ENCODE peak calls at places on chromosomes 3 and 15, in nine cellular contexts. W, Q, A, C, P, B, J, Z and V are unnamed samples.

GRCh38 chr3:48738926-48739616 is 22.1 kb upstream of the IP6K2 start:
- DNase-seq in J (no peak), P (no peak), A (no peak), Q (no peak), Z (no peak), C (no peak), W (no peak), B (no peak), V (no peak)

GRCh38 chr3:129428020-129428381 is 435 bp downstream of the EFCAB12 start:
- DNase-seq in B (no peak), Q (no peak), C (no peak), W (peak), Z (no peak), P (no peak), A (no peak), J (no peak), V (no peak)

GRCh38 chr15:70053703-70054229 is 44.0 kb downstream of the TLE3 start:
- DNase-seq in B (peak), P (no peak), J (no peak), Q (no peak), W (no peak), A (no peak), C (no peak), Z (peak), V (no peak)

GRCh38 chr3:55935241-55935640 is 448.1 kb upstream of the WNT5A start:
- DNase-seq in B (no peak), J (no peak), W (no peak), C (no peak), Z (no peak), Q (no peak), P (no peak), A (no peak), V (no peak)

GRCh38 chr3:138097192-138097829 is 18.1 kb downstream of the DZIP1L start:
- DNase-seq in W (peak), J (no peak), P (no peak), Q (peak), C (peak), B (no peak), A (no peak), Z (no peak), V (no peak)

GRCh38 chr3:148642616-148643015 is 55.1 kb upstream of the AGTR1 start:
- DNase-seq in Z (no peak), P (no peak), B (no peak), Q (no peak), C (no peak), J (no peak), A (no peak), W (no peak), V (no peak)

GRCh38 chr3:106007512-106007911 is 138.7 kb upstream of the CBLB start:
- DNase-seq in Z (no peak), B (no peak), J (no peak), P (no peak), C (no peak), W (peak), A (no peak), Q (no peak), V (no peak)

GRCh38 chr3:124322309-124322880 is 330.5 kb upstream of the ROPN1 start:
- DNase-seq in B (no peak), C (no peak), Z (no peak), A (no peak), W (no peak), J (no peak), P (no peak), Q (no peak), V (no peak)

GRCh38 chr3:10353661-10354372 is 32.9 kb upstream of the SEC13 start:
- DNase-seq in J (no peak), P (no peak), C (no peak), Z (no peak), Q (no peak), B (no peak), A (no peak), W (no peak), V (no peak)

GRCh38 chr3:143601738-143602480 is 246.4 kb downstream of the SLC9A9 start:
- DNase-seq in C (no peak), B (no peak), Z (no peak), A (no peak), P (no peak), J (no peak), W (no peak), Q (no peak), V (no peak)

GRCh38 chr3:13866406-13866965 is 13.4 kb downstream of the WNT7A start:
- DNase-seq in Z (no peak), C (no peak), J (no peak), B (no peak), A (no peak), Q (peak), W (no peak), P (peak), V (no peak)

GRCh38 chr3:150203273-150203672 is 204.8 kb upstream of the TSC22D2 start:
- DNase-seq in J (no peak), Z (no peak), B (no peak), P (no peak), A (no peak), C (no peak), Q (no peak), W (no peak), V (no peak)

GRCh38 chr3:187274977-187275338 is 16.6 kb downstream of the MASP1 start:
- DNase-seq in W (peak), B (no peak), A (no peak), P (no peak), Z (no peak), Q (no peak), J (peak), C (no peak), V (peak)

GRCh38 chr3:191030491-191030890 is 168.0 kb upstream of the GMNC start:
- DNase-seq in P (no peak), Q (no peak), J (no peak), C (no peak), Z (no peak), B (no peak), W (no peak), A (no peak), V (no peak)

GRCh38 chr3:123419850-123420292 is 29.0 kb downstream of the ADCY5 start:
- DNase-seq in B (no peak), J (peak), C (no peak), P (no peak), Q (no peak), Z (no peak), W (no peak), A (no peak), V (peak)

GRCh38 chr3:94936023-94936580 is 873.2 kb downstream of the NSUN3 start:
- DNase-seq in P (no peak), W (no peak), Z (no peak), C (no peak), Q (no peak), A (no peak), J (no peak), B (no peak), V (no peak)

GRCh38 chr3:181726351-181727121 is 14.8 kb downstream of the SOX2 start:
- DNase-seq in P (no peak), C (peak), B (no peak), Q (no peak), A (no peak), J (no peak), W (peak), Z (no peak), V (peak)

GRCh38 chr3:66819993-66820501 is 178.1 kb upstream of the KBTBD8 start:
- DNase-seq in B (no peak), C (no peak), Z (no peak), J (no peak), A (no peak), W (no peak), P (no peak), Q (no peak), V (peak)

GRCh38 chr3:194687638-194688206 is 2.0 kb downstream of the FAM43A start:
- DNase-seq in Z (peak), W (peak), B (peak), P (peak), J (no peak), C (peak), A (no peak), Q (peak), V (peak)

GRCh38 chr15:68252925-68253534 is 23.5 kb upstream of the CLN6 start:
- DNase-seq in B (no peak), Z (no peak), P (no peak), A (peak), W (peak), Q (peak), J (no peak), C (peak), V (no peak)

GRCh38 chr3:97235611-97236315 is 421.4 kb downstream of the EPHA6 start:
- DNase-seq in Q (no peak), C (no peak), B (no peak), W (no peak), J (no peak), P (no peak), Z (no peak), A (no peak), V (no peak)

GRCh38 chr3:11576453-11576852 is 67.3 kb downstream of the VGLL4 start:
- DNase-seq in B (no peak), C (no peak), J (no peak), W (no peak), P (no peak), Q (no peak), A (no peak), Z (no peak), V (no peak)

GRCh38 chr3:115325539-115325938 is 178.5 kb upstream of the ZBTB20 start:
- DNase-seq in J (no peak), P (no peak), B (no peak), C (no peak), Z (no peak), W (peak), A (no peak), Q (peak), V (no peak)

GRCh38 chr3:129648331-129648730 is 41.9 kb upstream of the PLXND1 start:
- DNase-seq in P (no peak), Z (no peak), C (no peak), B (no peak), W (no peak), A (no peak), J (no peak), Q (no peak), V (no peak)

GRCh38 chr15:37359495-37360290 is 259.3 kb upstream of the MEIS2 start:
- DNase-seq in A (no peak), C (no peak), Q (no peak), Z (no peak), B (no peak), W (no peak), P (no peak), J (no peak), V (no peak)

GRCh38 chr15:42891569-42891968 is 29.0 kb downstream of the TTBK2 start:
- DNase-seq in A (no peak), Q (no peak), C (no peak), W (no peak), Z (no peak), P (no peak), J (no peak), B (no peak), V (no peak)

GRCh38 chr15:96366526-96366877 is 36.0 kb downstream of the NR2F2 start:
- DNase-seq in P (no peak), C (no peak), B (no peak), J (no peak), W (no peak), A (no peak), Q (no peak), Z (no peak), V (no peak)

GRCh38 chr15:81536296-81536695 is 162.3 kb upstream of the TMC3 start:
- DNase-seq in Q (no peak), Z (no peak), B (no peak), W (no peak), A (no peak), P (no peak), J (no peak), C (no peak), V (no peak)

GRCh38 chr3:132290833-132291232 is 26.4 kb upstream of the ACP3 start:
- DNase-seq in C (no peak), P (no peak), Z (no peak), J (no peak), Q (no peak), W (no peak), A (no peak), B (no peak), V (no peak)

GRCh38 chr3:141410408-141410807 is 42.1 kb downstream of the ZBTB38 start:
- DNase-seq in A (no peak), J (peak), C (peak), Z (no peak), W (peak), P (no peak), Q (no peak), B (no peak), V (peak)

GRCh38 chr3:106249159-106249558 is 380.3 kb upstream of the CBLB start:
- DNase-seq in C (no peak), P (no peak), B (no peak), Q (no peak), A (no peak), W (no peak), Z (no peak), J (no peak), V (no peak)

GRCh38 chr3:50395070-50395860 is 35.9 kb upstream of the TMEM115 start:
- DNase-seq in Z (no peak), B (no peak), Q (no peak), P (no peak), A (no peak), J (no peak), W (no peak), C (no peak), V (no peak)

GRCh38 chr3:134752761-134753461 is 42.1 kb upstream of the EPHB1 start:
- DNase-seq in C (no peak), Q (no peak), P (no peak), W (no peak), A (no peak), J (no peak), Z (no peak), B (no peak), V (no peak)

GRCh38 chr15:81410318-81410753 is 36.3 kb upstream of the TMC3 start:
- DNase-seq in J (no peak), Q (no peak), A (peak), C (peak), Z (peak), W (peak), B (peak), P (no peak), V (peak)

GRCh38 chr15:40976819-40977218 is 23.5 kb downstream of the CHAC1 start:
- DNase-seq in B (no peak), C (no peak), Q (no peak), W (no peak), P (no peak), J (no peak), Z (peak), A (no peak), V (no peak)

GRCh38 chr3:195738274-195739044 is 17.7 kb downstream of the MUC20 start:
- DNase-seq in W (no peak), Z (no peak), Q (no peak), C (no peak), P (no peak), A (no peak), B (no peak), J (no peak), V (no peak)

GRCh38 chr3:187783098-187783497 is 37.8 kb upstream of the BCL6 start:
- DNase-seq in J (no peak), Q (no peak), A (peak), B (no peak), P (no peak), W (no peak), Z (no peak), C (no peak), V (no peak)

GRCh38 chr3:24020036-24020691 is 75.1 kb downstream of the NR1D2 start:
- DNase-seq in W (no peak), C (no peak), Q (no peak), J (no peak), P (no peak), A (no peak), Z (no peak), B (no peak), V (no peak)